ENCODE peak calls at places on chromosomes 2 and 18, in four cellular contexts. I is mesothelial cell of epicardium; N is HCT116; A is CD4-positive, alpha-beta T cell. O is an unnamed sample.

GRCh38 chr2:25618676-25619075 is 54.7 kb downstream of the DTNB start:
- DNase-seq in I (no peak), N (peak; percentile 53), A (no peak), O (no peak)

GRCh38 chr18:59769105-59769865 is 72.1 kb upstream of the CCBE1 start:
- DNase-seq in I (no peak), N (no peak), A (no peak), O (no peak)

GRCh38 chr2:19719540-19719939 is 182.2 kb downstream of the TTC32 start:
- DNase-seq in I (no peak), N (no peak), A (no peak), O (no peak)

GRCh38 chr2:129708221-129708967 is 271.1 kb upstream of the RAB6C start:
- DNase-seq in I (no peak), N (no peak), A (no peak), O (no peak)

GRCh38 chr2:3222636-3223035 is 155.0 kb downstream of the EIPR1 start:
- DNase-seq in I (no peak), N (no peak), A (peak; percentile 18), O (no peak)

GRCh38 chr2:24721470-24721869 is 71.7 kb downstream of the PTRHD1 start:
- DNase-seq in I (no peak), N (no peak), A (no peak), O (peak; percentile 84)

GRCh38 chr2:96770451-96770850 is 9.7 kb downstream of the CNNM4 start:
- DNase-seq in I (no peak), N (no peak), A (no peak), O (no peak)

GRCh38 chr2:233764761-233765160 is 4.7 kb downstream of the UGT1A1 start:
- DNase-seq in I (no peak), N (no peak), A (no peak), O (no peak)

GRCh38 chr18:3493501-3494244 is 43.7 kb downstream of the TGIF1 start:
- DNase-seq in I (no peak), N (no peak), A (no peak), O (no peak)

GRCh38 chr2:7440985-7441384 is 523.8 kb downstream of the RNF144A start:
- DNase-seq in I (no peak), N (no peak), A (no peak), O (no peak)

GRCh38 chr2:53058526-53058925 is 709.1 kb upstream of the CHAC2 start:
- DNase-seq in I (no peak), N (no peak), A (no peak), O (no peak)

GRCh38 chr2:119645173-119645846 is 33.7 kb upstream of the TMEM177 start:
- DNase-seq in I (no peak), N (no peak), A (no peak), O (no peak)

GRCh38 chr18:3171631-3172030 is 48.1 kb downstream of the MYOM1 start:
- DNase-seq in I (no peak), N (no peak), A (no peak), O (no peak)

GRCh38 chr2:18435425-18436037 is 124.9 kb downstream of the RDH14 start:
- DNase-seq in I (no peak), N (peak; percentile 52), A (no peak), O (no peak)

GRCh38 chr2:1976725-1977416 is 232.6 kb upstream of the PXDN start:
- DNase-seq in I (no peak), N (no peak), A (no peak), O (no peak)

GRCh38 chr2:166134252-166135151 is 6.7 kb upstream of the SCN1A start:
- DNase-seq in I (no peak), N (no peak), A (no peak), O (no peak)

GRCh38 chr2:230715201-230715600 is 2.6 kb downstream of the CAB39 start:
- DNase-seq in I (no peak), N (no peak), A (no peak), O (no peak)

GRCh38 chr2:24511894-24512293 is 20.8 kb downstream of the NCOA1 start:
- DNase-seq in I (no peak), N (no peak), A (no peak), O (no peak)

GRCh38 chr2:61436092-61436491 is 34.8 kb downstream of the USP34 start:
- DNase-seq in I (no peak), N (no peak), A (no peak), O (no peak)

GRCh38 chr18:56389190-56389589 is 249.2 kb downstream of the TXNL1 start:
- DNase-seq in I (no peak), N (no peak), A (no peak), O (no peak)

GRCh38 chr2:129755786-129756185 is 223.7 kb upstream of the RAB6C start:
- DNase-seq in I (no peak), N (no peak), A (no peak), O (no peak)

GRCh38 chr2:101440127-101440738 is 34.7 kb downstream of the RFX8 start:
- DNase-seq in I (no peak), N (no peak), A (no peak), O (peak; percentile 26)

GRCh38 chr2:1598041-1598710 is 146.1 kb downstream of the PXDN start:
- DNase-seq in I (no peak), N (no peak), A (no peak), O (no peak)

GRCh38 chr2:100141906-100142305 is 484 bp downstream of the AFF3 start:
- DNase-seq in I (no peak), N (no peak), A (no peak), O (no peak)

GRCh38 chr2:177633111-177633510 is 240.5 kb downstream of the AGPS start:
- DNase-seq in I (no peak), N (no peak), A (no peak), O (no peak)

GRCh38 chr2:233435436-233436190 is 81.3 kb downstream of the DGKD start:
- DNase-seq in I (no peak), N (no peak), A (no peak), O (no peak)

O was measured in pancreas.